ENCODE peak calls at places on chromosomes 7 and 10, in five cellular contexts. R is activated B cell treated with CpG ODN at 0.5 μM for 24 hours, E is transverse colon, Q is endothelial cell, D is A673. G is an unnamed sample.

GRCh38 chr10:49448924-49449323 is 53.0 kb upstream of the DRGX start:
- DNase-seq in Q (no peak), R (no peak), D (no peak), E (no peak), G (no peak)

GRCh38 chr7:155260498-155260872 is 37.2 kb upstream of the INSIG1 start:
- DNase-seq in D (no peak), E (no peak), Q (no peak), R (no peak), G (no peak)

GRCh38 chr7:151796091-151796870 is 80.6 kb downstream of the PRKAG2 start:
- DNase-seq in E (peak), R (no peak), Q (no peak), D (no peak), G (no peak)

GRCh38 chr10:119352042-119352441 is 144.7 kb downstream of the GRK5 start:
- DNase-seq in E (no peak), R (no peak), D (no peak), Q (no peak), G (no peak)

GRCh38 chr10:27646194-27646593 is 99.4 kb downstream of the MKX start:
- DNase-seq in E (no peak), D (no peak), R (no peak), Q (no peak), G (no peak)

GRCh38 chr10:123678376-123678775 is 12.2 kb downstream of the GPR26 start:
- DNase-seq in Q (no peak), E (no peak), D (no peak), R (no peak), G (no peak)

GRCh38 chr10:3887885-3888476 is 103.0 kb upstream of the KLF6 start:
- DNase-seq in D (no peak), E (peak), Q (no peak), R (no peak), G (no peak)

GRCh38 chr7:136133491-136133990 is 156.4 kb upstream of the MTPN start:
- DNase-seq in R (no peak), D (peak), Q (no peak), E (no peak), G (peak)

GRCh38 chr7:96910484-96910883 is 94.9 kb upstream of the DLX6 start:
- DNase-seq in R (no peak), E (no peak), Q (no peak), D (peak), G (no peak)

GRCh38 chr7:76397409-76398183 is 11.9 kb downstream of the SSC4D start:
- DNase-seq in R (peak), Q (peak), E (peak), D (peak), G (peak)

GRCh38 chr7:39733881-39734571 is 110.7 kb downstream of the RALA start:
- DNase-seq in E (no peak), R (no peak), D (peak), Q (no peak), G (no peak)

GRCh38 chr10:76954838-76955237 is 682.8 kb downstream of the KCNMA1 start:
- DNase-seq in R (no peak), Q (no peak), D (no peak), E (no peak), G (no peak)
- TF ChIP-seq CTCF in R (no peak), Q (no peak), D (no peak), E (no peak), G (no peak)

GRCh38 chr7:78038465-78039080 is 240.0 kb downstream of the PHTF2 start:
- DNase-seq in D (no peak), Q (no peak), E (no peak), R (no peak), G (no peak)

GRCh38 chr7:78043159-78043558 is 244.6 kb downstream of the PHTF2 start:
- DNase-seq in Q (no peak), E (no peak), R (no peak), D (no peak), G (no peak)

GRCh38 chr7:78037603-78038002 is 239.0 kb downstream of the PHTF2 start:
- DNase-seq in D (no peak), Q (no peak), R (no peak), E (no peak), G (no peak)

GRCh38 chr7:78041409-78041808 is 242.8 kb downstream of the PHTF2 start:
- DNase-seq in Q (no peak), E (no peak), R (no peak), D (no peak), G (no peak)

GRCh38 chr7:78039791-78040776 is 241.5 kb downstream of the PHTF2 start:
- DNase-seq in Q (peak), E (peak), R (peak), D (peak), G (no peak)
- TF ChIP-seq CTCF in Q (peak), E (peak), R (peak), D (peak), G (peak)

GRCh38 chr7:73900286-73900685 is 39.3 kb downstream of the TMEM270 start:
- DNase-seq in R (no peak), E (no peak), Q (no peak), D (no peak), G (no peak)
- TF ChIP-seq CTCF in R (no peak), E (no peak), Q (no peak), D (no peak), G (no peak)

DNA sequence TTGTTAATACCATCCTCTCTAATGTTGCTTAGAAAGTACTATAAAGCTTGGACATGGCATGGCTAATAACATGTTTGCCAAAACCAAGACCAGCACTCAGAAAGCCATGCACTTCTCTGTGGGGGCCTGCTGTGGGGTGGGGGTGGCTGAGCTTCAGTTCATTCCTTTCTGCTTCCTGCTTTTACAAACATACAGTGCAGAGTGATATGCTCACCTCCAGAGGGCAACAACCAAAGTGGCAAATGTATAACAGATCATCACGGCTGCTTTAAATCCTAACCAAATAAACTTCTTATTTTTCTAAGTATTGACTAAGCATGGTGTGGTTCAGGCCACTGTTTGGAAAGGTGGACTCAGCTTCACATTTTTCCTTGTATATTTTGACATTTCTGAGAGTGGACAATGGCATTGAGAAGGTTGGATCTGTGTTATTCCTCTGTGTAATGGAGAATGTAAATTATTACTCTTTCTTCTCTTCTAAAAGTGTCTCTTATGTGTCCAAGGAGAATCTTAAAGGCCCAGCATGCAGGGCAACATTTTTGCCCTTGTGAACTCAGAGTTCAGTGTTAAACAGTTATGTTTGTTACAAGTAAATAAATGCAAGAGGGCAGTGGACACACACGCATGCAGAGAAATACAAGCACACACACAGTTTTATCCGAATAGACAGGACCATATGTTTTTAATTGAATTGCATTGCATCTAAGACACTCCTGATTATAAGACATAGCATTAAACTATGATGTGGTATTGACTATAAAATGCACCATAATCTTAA is 186.1 kb downstream of the HERPUD2 start:
- DNase-seq in R (no peak), D (no peak), Q (no peak), E (no peak), G (no peak)
- TF ChIP-seq CTCF in R (no peak), D (peak), Q (no peak), E (no peak), G (no peak)

G was measured in nephron progenitor cell.